ENCODE peak calls at places on chromosomes 11 and 22, in ten cellular contexts. R is OCI-LY7, C is psoas muscle, A is AG09309, U is HCT116, N is BJ, Y is sigmoid colon, Z is prostate gland, Q is cardiac fibroblast, P is PC-9. E is an unnamed sample.
A peak's percentile ranks its signal among the peaks of the same experiment; 100 is the strongest.

GRCh38 chr11:4577761-4578160 is 3.8 kb upstream of the OR52I2 start:
- DNase-seq in R (no peak), C (no peak), A (no peak), U (no peak), N (no peak), Y (no peak), Z (no peak), Q (no peak), P (no peak), E (no peak)

GRCh38 chr11:109029927-109030326 is 365.1 kb downstream of the DDX10 start:
- DNase-seq in R (no peak), C (no peak), A (no peak), U (no peak), N (no peak), Y (no peak), Z (no peak), Q (no peak), P (no peak), E (no peak)

GRCh38 chr11:17774232-17775034 is 39.9 kb downstream of the KCNC1 start:
- DNase-seq in R (no peak), C (peak; percentile 32), A (no peak), U (no peak), N (no peak), Y (peak; percentile 50), Z (no peak), Q (no peak), P (no peak), E (no peak)

GRCh38 chr22:29300807-29301601 is 5.4 kb upstream of the GAS2L1 start:
- DNase-seq in R (no peak), C (no peak), A (no peak), U (no peak), N (no peak), Y (no peak), Z (no peak), Q (no peak), P (no peak), E (no peak)

GRCh38 chr11:113531575-113532451 is 56.6 kb upstream of the DRD2 start:
- DNase-seq in R (no peak), C (no peak), A (no peak), U (no peak), N (no peak), Y (no peak), Z (no peak), Q (peak; percentile 56), P (no peak), E (peak; percentile 34)

GRCh38 chr11:110886241-110886640 is 174.0 kb upstream of the ARHGAP20 start:
- DNase-seq in R (no peak), C (no peak), A (no peak), U (no peak), N (no peak), Y (no peak), Z (no peak), Q (no peak), P (no peak), E (no peak)

GRCh38 chr22:38026130-38027111 is 30.8 kb upstream of the PICK1 start:
- DNase-seq in R (no peak), C (no peak), A (no peak), U (no peak), N (no peak), Y (no peak), Z (no peak), Q (no peak), P (no peak), E (no peak)

GRCh38 chr22:35352214-35353111 is 28.4 kb upstream of the HMOX1 start:
- DNase-seq in R (peak; percentile 91), C (peak; percentile 81), A (no peak), U (no peak), N (no peak), Y (peak; percentile 88), Z (no peak), Q (no peak), P (no peak), E (peak; percentile 52)

GRCh38 chr11:17673951-17674350 is 45.4 kb upstream of the MYOD1 start:
- DNase-seq in R (no peak), C (no peak), A (no peak), U (no peak), N (no peak), Y (no peak), Z (no peak), Q (no peak), P (peak; percentile 45), E (no peak)

GRCh38 chr11:124669193-124669592 is 4.3 kb downstream of the SIAE start:
- DNase-seq in R (peak; percentile 59), C (no peak), A (no peak), U (peak; percentile 28), N (no peak), Y (no peak), Z (peak; percentile 48), Q (peak; percentile 68), P (no peak), E (peak; percentile 43)

GRCh38 chr11:71251159-71251721 is 1.1 kb downstream of the SHANK2 start:
- DNase-seq in R (no peak), C (no peak), A (no peak), U (no peak), N (no peak), Y (no peak), Z (peak; percentile 43), Q (peak; percentile 19), P (no peak), E (no peak)

GRCh38 chr11:71144736-71145135 is 107.6 kb downstream of the SHANK2 start:
- DNase-seq in R (no peak), C (no peak), A (no peak), U (no peak), N (no peak), Y (no peak), Z (no peak), Q (no peak), P (no peak), E (no peak)

GRCh38 chr11:59755701-59756495 is 722 bp downstream of the STX3 start:
- DNase-seq in R (no peak), C (peak; percentile 86), A (peak; percentile 11), U (peak; percentile 27), N (no peak), Y (peak; percentile 90), Z (peak; percentile 81), Q (peak; percentile 81), P (peak; percentile 68), E (peak; percentile 66)

GRCh38 chr11:123653405-123653996 is 923 bp downstream of the SCN3B start:
- DNase-seq in R (no peak), C (no peak), A (no peak), U (no peak), N (no peak), Y (no peak), Z (no peak), Q (no peak), P (no peak), E (no peak)
- TF ChIP-seq CTCF in R (no peak), C (no peak), A (no peak), U (peak; percentile 32), N (peak; percentile 18), Y (no peak), Z (no peak), Q (no peak), P (no peak), E (no peak)

GRCh38 chr11:118915941-118916841 is 9.5 kb downstream of the BCL9L start:
- DNase-seq in R (no peak), C (peak; percentile 71), A (no peak), U (no peak), N (no peak), Y (peak; percentile 67), Z (no peak), Q (no peak), P (no peak), E (no peak)
- H3K4me3 ChIP-seq in R (no peak overlapping the region), C (peak overlapping the region; percentile 64), A (no peak overlapping the region), U (no peak overlapping the region), N (peak overlapping the region; percentile 21), Y (peak overlapping the region; percentile 38), Z (no peak overlapping the region), Q (peak overlapping the region; percentile 27), P (peak overlapping the region; percentile 54), E (peak overlapping the region; percentile 33)

DNA sequence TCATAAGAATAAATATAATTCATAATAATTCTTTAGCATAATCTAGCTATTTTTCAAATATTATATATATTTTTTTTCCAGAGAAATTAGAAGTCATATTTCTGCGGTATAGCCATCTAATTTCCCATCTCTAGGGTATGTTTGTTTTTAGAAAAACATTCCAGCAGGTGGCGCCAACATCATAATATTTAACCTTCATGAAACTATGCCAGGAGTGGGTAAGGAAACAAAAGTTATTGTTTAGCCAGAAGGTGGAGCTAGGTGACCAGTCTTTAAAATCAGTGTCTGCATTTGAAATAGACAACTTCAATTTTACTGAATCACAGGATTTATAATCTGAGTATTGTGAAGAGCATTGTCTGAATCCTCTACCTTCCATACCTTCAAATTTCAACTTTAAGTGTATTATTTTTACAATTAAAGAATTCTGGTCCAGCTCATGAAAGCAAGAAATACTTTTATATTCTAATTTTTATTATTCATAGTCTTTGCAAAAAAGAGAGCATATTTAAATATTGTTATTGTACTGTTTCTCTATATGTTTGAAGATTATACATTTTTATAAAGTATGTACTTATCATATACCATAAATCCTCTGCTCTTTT is 15.7 kb upstream of the CCDC179 start:
- DNase-seq in R (peak; percentile 83), C (no peak), A (peak; percentile 59), U (peak; percentile 80), N (peak; percentile 11), Y (no peak), Z (peak; percentile 71), Q (peak; percentile 90), P (peak; percentile 71), E (peak; percentile 82)
- TF ChIP-seq CTCF in R (peak; percentile 99), C (peak; percentile 71), A (peak; percentile 65), U (peak; percentile 88), N (peak; percentile 71), Y (peak; percentile 25), Z (peak; percentile 79), Q (peak; percentile 60), P (peak; percentile 87), E (peak; percentile 75)

GRCh38 chr11:95153857-95154246 is 64.2 kb downstream of the ENDOD1 start:
- DNase-seq in R (no peak), C (no peak), A (no peak), U (no peak), N (no peak), Y (no peak), Z (no peak), Q (no peak), P (no peak), E (no peak)

GRCh38 chr11:95150977-95151684 is 61.5 kb downstream of the ENDOD1 start:
- DNase-seq in R (peak; percentile 92), C (peak; percentile 92), A (peak; percentile 61), U (peak; percentile 92), N (no peak), Y (peak; percentile 96), Z (peak; percentile 93), Q (peak; percentile 93), P (peak; percentile 93), E (peak; percentile 83)

GRCh38 chr11:95155385-95155784 is 65.7 kb downstream of the ENDOD1 start:
- DNase-seq in R (no peak), C (no peak), A (no peak), U (no peak), N (no peak), Y (no peak), Z (no peak), Q (no peak), P (no peak), E (no peak)

GRCh38 chr11:95154514-95154913 is 64.9 kb downstream of the ENDOD1 start:
- DNase-seq in R (peak; percentile 78), C (peak; percentile 54), A (no peak), U (peak; percentile 41), N (no peak), Y (no peak), Z (peak; percentile 52), Q (peak; percentile 73), P (peak; percentile 55), E (peak; percentile 62)

GRCh38 chr11:95152878-95153856 is 63.5 kb downstream of the ENDOD1 start:
- DNase-seq in R (peak; percentile 8), C (no peak), A (no peak), U (no peak), N (no peak), Y (no peak), Z (no peak), Q (no peak), P (no peak), E (no peak)
- H3K4me3 ChIP-seq in R (peak overlapping the region; percentile 53), C (peak overlapping the region; percentile 45), A (no peak overlapping the region), U (no peak overlapping the region), N (no peak overlapping the region), Y (peak overlapping the region; percentile 2), Z (no peak overlapping the region), Q (no peak overlapping the region), P (no peak overlapping the region), E (no peak overlapping the region)

E was measured in AG10803.